ENCODE peak calls at places on chromosomes 11 and 22, in four cellular contexts. W, J, G and H are unnamed samples.

GRCh38 chr22:36144886-36145541 is 15.5 kb downstream of the APOL3 start:
- DNase-seq in W (no peak), J (peak), G (peak), H (peak)

GRCh38 chr11:3123316-3123715 is 41.8 kb downstream of the OSBPL5 start:
- DNase-seq in W (peak), J (peak), G (no peak), H (peak)

GRCh38 chr11:10294289-10294953 is 402 bp upstream of the SBF2 start:
- DNase-seq in W (peak), J (peak), G (peak), H (peak)

GRCh38 chr11:11605181-11605580 is 16.6 kb downstream of the GALNT18 start:
- DNase-seq in W (no peak), J (no peak), G (no peak), H (no peak)

GRCh38 chr11:33685061-33685460 is 15.6 kb downstream of the C11orf91 start:
- DNase-seq in W (no peak), J (no peak), G (peak), H (no peak)

GRCh38 chr11:117205211-117205818 is 6.1 kb downstream of the TAGLN start:
- DNase-seq in W (no peak), J (no peak), G (no peak), H (no peak)

GRCh38 chr11:78170874-78171549 is 17.4 kb downstream of the KCTD21 start:
- DNase-seq in W (no peak), J (no peak), G (no peak), H (no peak)

GRCh38 chr11:131723088-131723487 is 352.7 kb downstream of the NTM start:
- DNase-seq in W (no peak), J (no peak), G (no peak), H (peak)

GRCh38 chr11:9091044-9091936 is at the start of gene SCUBE2:
- DNase-seq in W (no peak), J (no peak), G (no peak), H (no peak)

GRCh38 chr11:9094420-9094819 is 3.0 kb upstream of the SCUBE2 start:
- DNase-seq in W (no peak), J (no peak), G (no peak), H (no peak)

GRCh38 chr11:9092846-9093778 is 1.7 kb upstream of the SCUBE2 start:
- DNase-seq in W (no peak), J (no peak), G (no peak), H (peak)

GRCh38 chr11:9090488-9091043 is 833 bp downstream of the SCUBE2 start:
- DNase-seq in W (no peak), J (no peak), G (no peak), H (no peak)

GRCh38 chr11:9092085-9092484 is 686 bp upstream of the SCUBE2 start:
- DNase-seq in W (no peak), J (no peak), G (no peak), H (no peak)
- TF ChIP-seq CTCF in W (no peak), J (no peak), G (no peak), H (no peak)

GRCh38 chr22:43343262-43343988 is at the start of gene SCUBE1:
- DNase-seq in W (no peak), J (peak), G (no peak), H (no peak)
- H3K4me3 ChIP-seq in W (no peak), J (peak), G (no peak), H (no peak)

DNA sequence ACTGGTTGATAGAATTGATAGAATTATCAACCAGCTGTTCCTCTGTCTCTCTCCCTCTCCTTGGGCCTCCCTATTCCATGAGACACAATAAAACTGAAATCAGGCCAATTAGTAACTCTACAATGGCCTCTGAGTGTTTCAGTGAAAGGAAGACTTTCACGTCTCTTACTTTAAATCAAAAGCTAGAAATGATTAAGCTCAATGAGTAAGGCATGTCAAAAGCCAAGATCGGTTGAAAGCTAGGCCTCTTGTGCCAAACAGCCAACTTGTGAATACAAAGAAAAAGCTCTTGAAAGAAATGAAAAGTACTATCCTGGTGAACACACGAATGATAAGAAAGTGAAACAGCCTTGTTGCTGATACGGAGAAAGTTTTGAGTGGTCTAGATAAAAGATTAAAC is 16.6 kb downstream of the PIH1D2 start:
- DNase-seq in W (no peak), J (no peak), G (no peak), H (no peak)
- TF ChIP-seq CTCF in W (no peak), J (no peak), G (no peak), H (no peak)

GRCh38 chr11:72584293-72584921 is 89.8 kb downstream of the PDE2A start:
- DNase-seq in W (peak), J (peak), G (peak), H (peak)
- H3K4me3 ChIP-seq in W (no peak), J (no peak), G (peak), H (peak)

GRCh38 chr11:76598426-76598839 is 72.1 kb downstream of the LRRC32 start:
- DNase-seq in W (peak), J (no peak), G (peak), H (peak)
- TF ChIP-seq CTCF in W (no peak), J (peak), G (peak), H (peak)

DNA sequence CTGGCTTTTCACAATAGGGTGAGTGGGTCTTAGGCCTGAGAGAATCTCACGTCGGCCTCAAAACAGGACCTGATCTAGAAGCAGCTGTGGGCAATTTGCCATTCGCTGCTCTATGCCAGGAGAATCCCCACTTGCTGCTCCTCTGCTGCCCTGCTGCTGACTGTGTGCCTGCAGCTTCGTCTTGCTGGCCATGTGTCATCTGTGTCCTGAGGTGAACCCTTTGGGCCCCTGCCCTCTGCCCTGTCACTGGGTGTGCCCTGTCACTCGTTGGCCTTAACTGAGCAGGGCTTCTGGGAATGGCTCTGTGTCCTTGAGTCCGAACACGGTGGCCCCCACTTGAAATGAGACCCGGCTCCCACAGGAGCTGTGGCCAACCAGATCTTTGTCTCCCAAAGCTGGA is 6.2 kb downstream of the NAA40 start:
- DNase-seq in W (no peak), J (peak), G (no peak), H (peak)
- H3K4me3 ChIP-seq in W (no peak), J (no peak), G (no peak), H (no peak)

DNA sequence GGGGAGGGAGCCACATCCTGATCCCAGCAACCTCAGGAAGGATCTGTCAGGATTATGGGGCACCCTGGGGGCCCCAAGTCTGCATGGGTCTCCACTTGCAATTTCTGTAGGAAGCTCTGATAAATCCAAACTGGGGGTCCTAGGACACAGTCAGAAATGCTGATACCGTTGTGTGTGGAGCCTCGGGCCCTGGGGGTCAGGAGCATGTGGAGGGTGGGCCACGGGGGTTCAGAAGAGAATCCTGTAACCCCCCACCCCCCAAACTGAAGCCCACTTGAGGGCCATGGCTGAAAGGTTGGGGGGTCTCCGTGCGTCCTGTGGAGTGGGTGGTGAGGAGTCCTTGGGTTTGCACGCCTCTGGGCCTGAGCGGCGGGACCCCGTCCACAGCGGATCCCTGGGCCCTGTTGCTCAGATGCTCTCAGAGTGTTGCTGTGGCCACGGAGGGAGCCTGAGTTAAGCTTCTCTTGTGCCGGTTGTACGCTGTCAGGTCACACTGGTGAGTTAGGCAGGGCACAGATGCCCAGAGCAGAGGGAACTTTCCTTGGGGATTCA is 72.2 kb downstream of the LRP5 start:
- DNase-seq in W (no peak), J (no peak), G (no peak), H (no peak)
- TF ChIP-seq CTCF in W (no peak), J (no peak), G (no peak), H (no peak)